ENCODE peak calls at places on chromosomes 13 and 19, in ten cellular contexts. One of them, this sample, is unnamed.

GRCh38 chr19:51798958-51799310 is 4.0 kb downstream of the FPR3 start:
- DNase-seq in fibroblast of the aortic adventitia: no peak
- DNase-seq in astrocyte: no peak
- DNase-seq in stomach: no peak
- DNase-seq in sigmoid colon: peak
- DNase-seq in BJ: no peak
- DNase-seq in brain microvascular endothelial cell: no peak
- DNase-seq in upper lobe of right lung: peak
- DNase-seq in GM12865: no peak
- DNase-seq in foreskin fibroblast: no peak
- DNase-seq in this sample: no peak

GRCh38 chr19:6752257-6753177 is 13.0 kb downstream of the TRIP10 start:
- DNase-seq in fibroblast of the aortic adventitia: no peak
- DNase-seq in astrocyte: no peak
- DNase-seq in stomach: no peak
- DNase-seq in sigmoid colon: no peak
- DNase-seq in BJ: no peak
- DNase-seq in brain microvascular endothelial cell: no peak
- DNase-seq in upper lobe of right lung: peak
- DNase-seq in GM12865: no peak
- DNase-seq in foreskin fibroblast: no peak
- DNase-seq in this sample: no peak

GRCh38 chr19:18913466-18913865 is 5.7 kb downstream of the COPE start:
- DNase-seq in fibroblast of the aortic adventitia: no peak
- DNase-seq in astrocyte: no peak
- DNase-seq in stomach: no peak
- DNase-seq in sigmoid colon: no peak
- DNase-seq in BJ: no peak
- DNase-seq in brain microvascular endothelial cell: no peak
- DNase-seq in upper lobe of right lung: no peak
- DNase-seq in GM12865: no peak
- DNase-seq in foreskin fibroblast: no peak
- DNase-seq in this sample: no peak

GRCh38 chr13:19587635-19588300 is 26.4 kb upstream of the TPTE2 start:
- DNase-seq in fibroblast of the aortic adventitia: peak
- DNase-seq in astrocyte: peak
- DNase-seq in stomach: no peak
- DNase-seq in sigmoid colon: no peak
- DNase-seq in BJ: no peak
- DNase-seq in brain microvascular endothelial cell: peak
- DNase-seq in upper lobe of right lung: no peak
- DNase-seq in GM12865: peak
- DNase-seq in foreskin fibroblast: peak
- DNase-seq in this sample: no peak

GRCh38 chr19:51783373-51783772 is 11.6 kb upstream of the FPR3 start:
- DNase-seq in fibroblast of the aortic adventitia: peak
- DNase-seq in astrocyte: no peak
- DNase-seq in stomach: no peak
- DNase-seq in sigmoid colon: no peak
- DNase-seq in BJ: no peak
- DNase-seq in brain microvascular endothelial cell: peak
- DNase-seq in upper lobe of right lung: no peak
- DNase-seq in GM12865: peak
- DNase-seq in foreskin fibroblast: peak
- DNase-seq in this sample: no peak

GRCh38 chr19:55461974-55462628 is 659 bp upstream of the ISOC2 start:
- DNase-seq in fibroblast of the aortic adventitia: peak
- DNase-seq in astrocyte: no peak
- DNase-seq in stomach: no peak
- DNase-seq in sigmoid colon: no peak
- DNase-seq in BJ: no peak
- DNase-seq in brain microvascular endothelial cell: no peak
- DNase-seq in upper lobe of right lung: no peak
- DNase-seq in GM12865: peak
- DNase-seq in foreskin fibroblast: peak
- DNase-seq in this sample: no peak

GRCh38 chr13:37429976-37430375 is 168.6 kb downstream of the POSTN start:
- DNase-seq in fibroblast of the aortic adventitia: peak
- DNase-seq in astrocyte: peak
- DNase-seq in stomach: no peak
- DNase-seq in sigmoid colon: no peak
- DNase-seq in BJ: peak
- DNase-seq in brain microvascular endothelial cell: peak
- DNase-seq in upper lobe of right lung: no peak
- DNase-seq in GM12865: no peak
- DNase-seq in foreskin fibroblast: peak
- DNase-seq in this sample: peak

GRCh38 chr13:112450567-112451240 is 74.5 kb downstream of the SPACA7 start:
- DNase-seq in fibroblast of the aortic adventitia: no peak
- DNase-seq in astrocyte: no peak
- DNase-seq in stomach: peak
- DNase-seq in sigmoid colon: no peak
- DNase-seq in BJ: no peak
- DNase-seq in brain microvascular endothelial cell: no peak
- DNase-seq in upper lobe of right lung: no peak
- DNase-seq in GM12865: no peak
- DNase-seq in foreskin fibroblast: no peak
- DNase-seq in this sample: no peak

GRCh38 chr19:41221514-41222205 is 2.6 kb downstream of the AXL start:
- DNase-seq in fibroblast of the aortic adventitia: no peak
- DNase-seq in astrocyte: no peak
- DNase-seq in stomach: no peak
- DNase-seq in sigmoid colon: no peak
- DNase-seq in BJ: no peak
- DNase-seq in brain microvascular endothelial cell: no peak
- DNase-seq in upper lobe of right lung: no peak
- DNase-seq in GM12865: no peak
- DNase-seq in foreskin fibroblast: no peak
- DNase-seq in this sample: no peak

GRCh38 chr19:41225238-41226052 is 6.4 kb downstream of the AXL start:
- DNase-seq in fibroblast of the aortic adventitia: peak
- DNase-seq in astrocyte: peak
- DNase-seq in stomach: peak
- DNase-seq in sigmoid colon: peak
- DNase-seq in BJ: peak
- DNase-seq in brain microvascular endothelial cell: peak
- DNase-seq in upper lobe of right lung: no peak
- DNase-seq in GM12865: no peak
- DNase-seq in foreskin fibroblast: peak
- DNase-seq in this sample: peak

GRCh38 chr19:41224632-41225031 is 5.6 kb downstream of the AXL start:
- DNase-seq in fibroblast of the aortic adventitia: no peak
- DNase-seq in astrocyte: no peak
- DNase-seq in stomach: no peak
- DNase-seq in sigmoid colon: no peak
- DNase-seq in BJ: no peak
- DNase-seq in brain microvascular endothelial cell: no peak
- DNase-seq in upper lobe of right lung: no peak
- DNase-seq in GM12865: no peak
- DNase-seq in foreskin fibroblast: no peak
- DNase-seq in this sample: no peak

GRCh38 chr19:41222240-41222639 is 3.2 kb downstream of the AXL start:
- DNase-seq in fibroblast of the aortic adventitia: no peak
- DNase-seq in astrocyte: no peak
- DNase-seq in stomach: no peak
- DNase-seq in sigmoid colon: no peak
- DNase-seq in BJ: no peak
- DNase-seq in brain microvascular endothelial cell: no peak
- DNase-seq in upper lobe of right lung: no peak
- DNase-seq in GM12865: no peak
- DNase-seq in foreskin fibroblast: no peak
- DNase-seq in this sample: no peak

DNA sequence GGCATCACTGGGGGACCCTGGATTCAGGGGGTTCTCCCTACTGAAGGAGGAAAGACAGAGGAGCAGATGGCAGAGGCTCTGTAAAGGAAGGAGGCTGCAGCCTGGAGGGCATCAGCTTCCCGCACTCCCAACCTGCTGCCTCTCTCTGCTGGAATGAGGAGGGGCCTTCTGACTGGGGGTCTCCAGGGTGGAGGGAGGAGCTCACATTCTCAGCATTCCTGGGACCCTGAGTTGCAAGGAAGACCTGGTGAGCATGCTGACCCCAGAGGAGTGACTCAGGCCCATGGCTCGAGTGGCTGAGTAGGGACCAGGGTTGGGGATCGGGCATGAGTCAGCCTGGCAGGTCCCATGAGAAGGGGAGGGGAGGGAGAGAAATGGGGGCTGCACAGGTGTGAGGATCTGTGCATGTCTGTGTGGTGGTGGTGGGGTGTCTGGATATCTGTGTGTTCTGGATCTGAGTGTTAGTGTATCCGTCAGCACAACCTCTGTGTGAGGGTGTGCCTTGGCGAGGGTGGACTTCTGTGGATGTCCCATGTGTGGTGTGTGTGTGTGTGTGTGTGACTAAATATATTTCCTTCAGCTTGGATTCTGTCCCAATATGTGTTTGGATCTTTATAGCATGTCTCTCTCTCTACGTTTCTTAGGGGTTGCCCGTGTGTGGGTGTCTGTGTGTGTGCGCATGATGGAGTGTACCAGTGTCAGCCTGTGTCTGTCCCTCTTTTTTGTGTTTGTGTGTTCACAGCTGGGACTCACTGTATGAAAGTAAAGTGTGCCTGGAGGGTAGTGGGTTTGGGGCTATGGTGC is 4.6 kb downstream of the AXL start:
- DNase-seq in fibroblast of the aortic adventitia: peak
- DNase-seq in astrocyte: peak
- DNase-seq in stomach: no peak
- DNase-seq in sigmoid colon: peak
- DNase-seq in BJ: peak
- DNase-seq in brain microvascular endothelial cell: peak
- DNase-seq in upper lobe of right lung: no peak
- DNase-seq in GM12865: no peak
- DNase-seq in foreskin fibroblast: peak
- DNase-seq in this sample: peak
- H3K4me3 ChIP-seq in fibroblast of the aortic adventitia: peak
- H3K4me3 ChIP-seq in astrocyte: peak
- H3K4me3 ChIP-seq in stomach: no peak
- H3K4me3 ChIP-seq in sigmoid colon: no peak
- H3K4me3 ChIP-seq in BJ: peak
- H3K4me3 ChIP-seq in brain microvascular endothelial cell: peak
- H3K4me3 ChIP-seq in upper lobe of right lung: no peak
- H3K4me3 ChIP-seq in GM12865: no peak
- H3K4me3 ChIP-seq in foreskin fibroblast: peak
- H3K4me3 ChIP-seq in this sample: peak

GRCh38 chr13:44054525-44054924 is 174.8 kb downstream of the LACC1 start:
- DNase-seq in fibroblast of the aortic adventitia: no peak
- DNase-seq in astrocyte: no peak
- DNase-seq in stomach: no peak
- DNase-seq in sigmoid colon: no peak
- DNase-seq in BJ: no peak
- DNase-seq in brain microvascular endothelial cell: no peak
- DNase-seq in upper lobe of right lung: no peak
- DNase-seq in GM12865: no peak
- DNase-seq in foreskin fibroblast: no peak
- DNase-seq in this sample: no peak

GRCh38 chr13:44050450-44051063 is 170.9 kb downstream of the LACC1 start:
- DNase-seq in fibroblast of the aortic adventitia: peak
- DNase-seq in astrocyte: no peak
- DNase-seq in stomach: no peak
- DNase-seq in sigmoid colon: no peak
- DNase-seq in BJ: no peak
- DNase-seq in brain microvascular endothelial cell: peak
- DNase-seq in upper lobe of right lung: no peak
- DNase-seq in GM12865: peak
- DNase-seq in foreskin fibroblast: peak
- DNase-seq in this sample: no peak

GRCh38 chr13:44051923-44052322 is 172.2 kb downstream of the LACC1 start:
- DNase-seq in fibroblast of the aortic adventitia: no peak
- DNase-seq in astrocyte: peak
- DNase-seq in stomach: no peak
- DNase-seq in sigmoid colon: no peak
- DNase-seq in BJ: no peak
- DNase-seq in brain microvascular endothelial cell: peak
- DNase-seq in upper lobe of right lung: no peak
- DNase-seq in GM12865: no peak
- DNase-seq in foreskin fibroblast: peak
- DNase-seq in this sample: no peak

GRCh38 chr13:44051405-44051804 is 171.7 kb downstream of the LACC1 start:
- DNase-seq in fibroblast of the aortic adventitia: no peak
- DNase-seq in astrocyte: no peak
- DNase-seq in stomach: no peak
- DNase-seq in sigmoid colon: no peak
- DNase-seq in BJ: no peak
- DNase-seq in brain microvascular endothelial cell: no peak
- DNase-seq in upper lobe of right lung: no peak
- DNase-seq in GM12865: no peak
- DNase-seq in foreskin fibroblast: no peak
- DNase-seq in this sample: no peak

GRCh38 chr13:44052843-44053607 is 173.3 kb downstream of the LACC1 start:
- DNase-seq in fibroblast of the aortic adventitia: peak
- DNase-seq in astrocyte: peak
- DNase-seq in stomach: no peak
- DNase-seq in sigmoid colon: peak
- DNase-seq in BJ: no peak
- DNase-seq in brain microvascular endothelial cell: peak
- DNase-seq in upper lobe of right lung: peak
- DNase-seq in GM12865: no peak
- DNase-seq in foreskin fibroblast: peak
- DNase-seq in this sample: peak
- TF ChIP-seq CTCF in fibroblast of the aortic adventitia: no peak
- TF ChIP-seq CTCF in astrocyte: no peak
- TF ChIP-seq CTCF in stomach: no peak
- TF ChIP-seq CTCF in sigmoid colon: no peak
- TF ChIP-seq CTCF in BJ: peak
- TF ChIP-seq CTCF in brain microvascular endothelial cell: peak
- TF ChIP-seq CTCF in upper lobe of right lung: peak
- TF ChIP-seq CTCF in GM12865: no peak
- TF ChIP-seq CTCF in foreskin fibroblast: no peak
- TF ChIP-seq CTCF in this sample: no peak

GRCh38 chr19:13932911-13933393 is 5.3 kb downstream of the PODNL1 start:
- DNase-seq in fibroblast of the aortic adventitia: no peak
- DNase-seq in astrocyte: no peak
- DNase-seq in stomach: no peak
- DNase-seq in sigmoid colon: no peak
- DNase-seq in BJ: no peak
- DNase-seq in brain microvascular endothelial cell: no peak
- DNase-seq in upper lobe of right lung: no peak
- DNase-seq in GM12865: no peak
- DNase-seq in foreskin fibroblast: no peak
- DNase-seq in this sample: no peak

GRCh38 chr19:13934785-13935109 is 3.5 kb downstream of the PODNL1 start:
- DNase-seq in fibroblast of the aortic adventitia: no peak
- DNase-seq in astrocyte: no peak
- DNase-seq in stomach: no peak
- DNase-seq in sigmoid colon: no peak
- DNase-seq in BJ: no peak
- DNase-seq in brain microvascular endothelial cell: no peak
- DNase-seq in upper lobe of right lung: no peak
- DNase-seq in GM12865: no peak
- DNase-seq in foreskin fibroblast: no peak
- DNase-seq in this sample: no peak

GRCh38 chr19:13937479-13938360 is 497 bp downstream of the PODNL1 start:
- DNase-seq in fibroblast of the aortic adventitia: no peak
- DNase-seq in astrocyte: peak
- DNase-seq in stomach: no peak
- DNase-seq in sigmoid colon: no peak
- DNase-seq in BJ: no peak
- DNase-seq in brain microvascular endothelial cell: no peak
- DNase-seq in upper lobe of right lung: no peak
- DNase-seq in GM12865: no peak
- DNase-seq in foreskin fibroblast: peak
- DNase-seq in this sample: no peak

GRCh38 chr19:13938361-13939027 is at the start of gene PODNL1:
- DNase-seq in fibroblast of the aortic adventitia: peak
- DNase-seq in astrocyte: peak
- DNase-seq in stomach: no peak
- DNase-seq in sigmoid colon: no peak
- DNase-seq in BJ: peak
- DNase-seq in brain microvascular endothelial cell: peak
- DNase-seq in upper lobe of right lung: no peak
- DNase-seq in GM12865: no peak
- DNase-seq in foreskin fibroblast: peak
- DNase-seq in this sample: peak

GRCh38 chr19:13935765-13936486 is 2.3 kb downstream of the PODNL1 start:
- DNase-seq in fibroblast of the aortic adventitia: no peak
- DNase-seq in astrocyte: no peak
- DNase-seq in stomach: no peak
- DNase-seq in sigmoid colon: no peak
- DNase-seq in BJ: no peak
- DNase-seq in brain microvascular endothelial cell: no peak
- DNase-seq in upper lobe of right lung: no peak
- DNase-seq in GM12865: no peak
- DNase-seq in foreskin fibroblast: no peak
- DNase-seq in this sample: no peak
- H3K4me3 ChIP-seq in fibroblast of the aortic adventitia: no peak
- H3K4me3 ChIP-seq in astrocyte: no peak
- H3K4me3 ChIP-seq in stomach: no peak
- H3K4me3 ChIP-seq in sigmoid colon: no peak
- H3K4me3 ChIP-seq in BJ: no peak
- H3K4me3 ChIP-seq in brain microvascular endothelial cell: no peak
- H3K4me3 ChIP-seq in upper lobe of right lung: no peak
- H3K4me3 ChIP-seq in GM12865: no peak
- H3K4me3 ChIP-seq in foreskin fibroblast: no peak
- H3K4me3 ChIP-seq in this sample: no peak

DNA sequence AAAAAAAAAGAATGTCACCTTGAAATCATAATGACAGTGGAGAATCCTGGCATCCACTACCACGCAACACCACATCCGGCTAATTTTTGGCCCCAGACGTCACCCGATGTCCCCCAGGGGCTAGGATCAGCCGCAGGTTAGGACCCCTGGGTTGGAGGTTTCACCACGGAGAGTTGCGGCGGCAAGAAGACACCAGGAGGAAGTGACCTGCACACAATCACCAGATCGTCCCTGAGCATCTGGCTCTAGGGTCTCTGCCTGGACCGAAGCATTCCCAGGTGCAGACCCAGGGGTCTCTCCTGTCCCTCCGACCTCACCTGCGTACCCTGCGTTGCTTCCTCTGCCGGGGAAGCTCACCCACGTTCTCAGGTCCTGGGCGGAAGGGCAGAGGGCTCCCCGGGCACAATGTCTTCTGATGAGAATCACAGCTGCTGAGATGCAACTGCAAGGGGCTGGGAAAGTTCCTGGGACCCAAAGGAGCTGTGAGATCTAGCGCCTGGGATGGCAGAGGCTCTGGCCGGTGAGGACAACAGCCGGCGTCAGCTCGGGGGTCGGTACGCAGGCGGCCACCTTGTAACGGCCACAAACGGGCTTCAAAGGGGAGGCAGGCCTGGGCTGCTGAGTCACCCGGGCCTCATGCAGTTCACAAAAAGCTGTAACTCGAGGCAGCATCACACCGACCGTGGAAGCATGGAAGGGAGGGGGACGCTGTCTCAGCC is 111.2 kb downstream of the GADD45B start:
- DNase-seq in fibroblast of the aortic adventitia: no peak
- DNase-seq in astrocyte: no peak
- DNase-seq in stomach: no peak
- DNase-seq in sigmoid colon: peak
- DNase-seq in BJ: no peak
- DNase-seq in brain microvascular endothelial cell: no peak
- DNase-seq in upper lobe of right lung: no peak
- DNase-seq in GM12865: no peak
- DNase-seq in foreskin fibroblast: no peak
- DNase-seq in this sample: no peak
- TF ChIP-seq CTCF in fibroblast of the aortic adventitia: no peak
- TF ChIP-seq CTCF in astrocyte: no peak
- TF ChIP-seq CTCF in stomach: no peak
- TF ChIP-seq CTCF in sigmoid colon: no peak
- TF ChIP-seq CTCF in BJ: no peak
- TF ChIP-seq CTCF in brain microvascular endothelial cell: no peak
- TF ChIP-seq CTCF in upper lobe of right lung: no peak
- TF ChIP-seq CTCF in GM12865: no peak
- TF ChIP-seq CTCF in foreskin fibroblast: no peak
- TF ChIP-seq CTCF in this sample: no peak